ENCODE peak calls at places on chromosome X, in nine cellular contexts. One of them, this sample, is unnamed.

GRCh38 chrX:152638443-152638904 is 779 bp downstream of the GABRQ start:
- DNase-seq in left ventricle myocardium inferior: no peak
- DNase-seq in choroid plexus epithelial cell: no peak
- DNase-seq in Panc1: no peak
- DNase-seq in astrocyte of the spinal cord: no peak
- DNase-seq in MM.1S: no peak
- DNase-seq in lower lobe of right lung: no peak
- DNase-seq in body of pancreas: no peak
- DNase-seq in Caco-2: no peak
- DNase-seq in this sample: no peak

GRCh38 chrX:48753708-48754107 is 7.8 kb upstream of the GLOD5 start:
- DNase-seq in left ventricle myocardium inferior: no peak
- DNase-seq in choroid plexus epithelial cell: no peak
- DNase-seq in Panc1: no peak
- DNase-seq in astrocyte of the spinal cord: no peak
- DNase-seq in MM.1S: no peak
- DNase-seq in lower lobe of right lung: no peak
- DNase-seq in body of pancreas: no peak
- DNase-seq in Caco-2: peak; percentile 23
- DNase-seq in this sample: no peak

GRCh38 chrX:21700289-21700688 is 42.2 kb upstream of the KLHL34 start:
- DNase-seq in left ventricle myocardium inferior: no peak
- DNase-seq in choroid plexus epithelial cell: no peak
- DNase-seq in Panc1: no peak
- DNase-seq in astrocyte of the spinal cord: no peak
- DNase-seq in MM.1S: no peak
- DNase-seq in lower lobe of right lung: no peak
- DNase-seq in body of pancreas: no peak
- DNase-seq in Caco-2: no peak
- DNase-seq in this sample: no peak

GRCh38 chrX:30733852-30734660 is 80.8 kb downstream of the GK start:
- DNase-seq in left ventricle myocardium inferior: no peak
- DNase-seq in choroid plexus epithelial cell: no peak
- DNase-seq in Panc1: no peak
- DNase-seq in astrocyte of the spinal cord: no peak
- DNase-seq in MM.1S: no peak
- DNase-seq in lower lobe of right lung: no peak
- DNase-seq in body of pancreas: no peak
- DNase-seq in Caco-2: no peak
- DNase-seq in this sample: no peak

GRCh38 chrX:56762707-56763555 is 33.9 kb downstream of the NBDY start:
- DNase-seq in left ventricle myocardium inferior: no peak
- DNase-seq in choroid plexus epithelial cell: no peak
- DNase-seq in Panc1: no peak
- DNase-seq in astrocyte of the spinal cord: no peak
- DNase-seq in MM.1S: peak; percentile 39
- DNase-seq in lower lobe of right lung: no peak
- DNase-seq in body of pancreas: no peak
- DNase-seq in Caco-2: no peak
- DNase-seq in this sample: no peak

GRCh38 chrX:130393451-130394074 is 8.1 kb upstream of the GPR119 start:
- DNase-seq in left ventricle myocardium inferior: no peak
- DNase-seq in choroid plexus epithelial cell: peak; percentile 62
- DNase-seq in Panc1: peak; percentile 20
- DNase-seq in astrocyte of the spinal cord: peak; percentile 50
- DNase-seq in MM.1S: peak; percentile 29
- DNase-seq in lower lobe of right lung: no peak
- DNase-seq in body of pancreas: peak; percentile 69
- DNase-seq in Caco-2: peak; percentile 35
- DNase-seq in this sample: peak; percentile 60

GRCh38 chrX:109472939-109473713 is 8.8 kb downstream of the GUCY2F start:
- DNase-seq in left ventricle myocardium inferior: no peak
- DNase-seq in choroid plexus epithelial cell: peak; percentile 57
- DNase-seq in Panc1: no peak
- DNase-seq in astrocyte of the spinal cord: peak; percentile 77
- DNase-seq in MM.1S: peak; percentile 8
- DNase-seq in lower lobe of right lung: no peak
- DNase-seq in body of pancreas: peak; percentile 9
- DNase-seq in Caco-2: peak; percentile 15
- DNase-seq in this sample: peak; percentile 60

GRCh38 chrX:123797543-123798447 is 62.1 kb upstream of the XIAP start:
- DNase-seq in left ventricle myocardium inferior: no peak
- DNase-seq in choroid plexus epithelial cell: no peak
- DNase-seq in Panc1: no peak
- DNase-seq in astrocyte of the spinal cord: no peak
- DNase-seq in MM.1S: no peak
- DNase-seq in lower lobe of right lung: no peak
- DNase-seq in body of pancreas: no peak
- DNase-seq in Caco-2: no peak
- DNase-seq in this sample: no peak

GRCh38 chrX:123731987-123732678 is 719 bp downstream of the THOC2 start:
- DNase-seq in left ventricle myocardium inferior: no peak
- DNase-seq in choroid plexus epithelial cell: peak; percentile 14
- DNase-seq in Panc1: no peak
- DNase-seq in astrocyte of the spinal cord: peak; percentile 24
- DNase-seq in MM.1S: no peak
- DNase-seq in lower lobe of right lung: no peak
- DNase-seq in body of pancreas: peak; percentile 12
- DNase-seq in Caco-2: peak; percentile 29
- DNase-seq in this sample: peak; percentile 43

GRCh38 chrX:134551365-134552095 is 91.6 kb downstream of the HPRT1 start:
- DNase-seq in left ventricle myocardium inferior: no peak
- DNase-seq in choroid plexus epithelial cell: peak; percentile 73
- DNase-seq in Panc1: no peak
- DNase-seq in astrocyte of the spinal cord: peak; percentile 55
- DNase-seq in MM.1S: no peak
- DNase-seq in lower lobe of right lung: no peak
- DNase-seq in body of pancreas: no peak
- DNase-seq in Caco-2: no peak
- DNase-seq in this sample: peak; percentile 64

GRCh38 chrX:85244411-85245210 is 820 bp downstream of the ZNF711 start:
- DNase-seq in left ventricle myocardium inferior: no peak
- DNase-seq in choroid plexus epithelial cell: peak; percentile 39
- DNase-seq in Panc1: no peak
- DNase-seq in astrocyte of the spinal cord: peak; percentile 29
- DNase-seq in MM.1S: no peak
- DNase-seq in lower lobe of right lung: peak; percentile 36
- DNase-seq in body of pancreas: peak; percentile 29
- DNase-seq in Caco-2: peak; percentile 26
- DNase-seq in this sample: no peak

GRCh38 chrX:49106930-49107329 is 16.6 kb downstream of the GPKOW start:
- DNase-seq in left ventricle myocardium inferior: peak; percentile 14
- DNase-seq in choroid plexus epithelial cell: peak; percentile 71
- DNase-seq in Panc1: no peak
- DNase-seq in astrocyte of the spinal cord: peak; percentile 39
- DNase-seq in MM.1S: no peak
- DNase-seq in lower lobe of right lung: no peak
- DNase-seq in body of pancreas: peak; percentile 30
- DNase-seq in Caco-2: peak; percentile 46
- DNase-seq in this sample: peak; percentile 56

GRCh38 chrX:83845397-83845796 is 15.5 kb upstream of the CYLC1 start:
- DNase-seq in left ventricle myocardium inferior: no peak
- DNase-seq in choroid plexus epithelial cell: peak; percentile 30
- DNase-seq in Panc1: peak; percentile 20
- DNase-seq in astrocyte of the spinal cord: peak; percentile 2
- DNase-seq in MM.1S: peak; percentile 68
- DNase-seq in lower lobe of right lung: no peak
- DNase-seq in body of pancreas: peak; percentile 28
- DNase-seq in Caco-2: peak; percentile 10
- DNase-seq in this sample: peak; percentile 23

DNA sequence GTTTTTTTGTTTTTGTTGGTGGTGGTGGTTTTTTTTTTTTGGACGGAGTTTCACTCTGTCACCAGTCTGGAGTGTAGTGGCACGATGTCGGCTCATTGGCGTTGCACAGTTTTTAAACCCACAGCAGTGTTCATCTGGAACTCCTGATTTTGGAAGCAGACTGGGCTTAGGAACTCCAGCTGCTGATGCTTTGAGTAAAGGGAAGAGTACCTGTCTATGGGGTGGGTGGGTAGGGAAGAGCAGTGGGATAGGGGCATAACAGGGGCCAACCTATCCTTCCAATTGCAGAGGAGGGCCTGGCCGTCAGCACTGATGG is 2.0 kb downstream of the CD99 start:
- DNase-seq in left ventricle myocardium inferior: no peak
- DNase-seq in choroid plexus epithelial cell: no peak
- DNase-seq in Panc1: no peak
- DNase-seq in astrocyte of the spinal cord: no peak
- DNase-seq in MM.1S: no peak
- DNase-seq in lower lobe of right lung: no peak
- DNase-seq in body of pancreas: no peak
- DNase-seq in Caco-2: no peak
- DNase-seq in this sample: no peak
- H3K4me3 ChIP-seq in left ventricle myocardium inferior: peak overlapping the region; percentile 99
- H3K4me3 ChIP-seq in choroid plexus epithelial cell: no peak overlapping the region
- H3K4me3 ChIP-seq in Panc1: no peak overlapping the region
- H3K4me3 ChIP-seq in astrocyte of the spinal cord: peak overlapping the region; percentile 78
- H3K4me3 ChIP-seq in MM.1S: no peak overlapping the region
- H3K4me3 ChIP-seq in lower lobe of right lung: peak overlapping the region; percentile 96
- H3K4me3 ChIP-seq in body of pancreas: no peak overlapping the region
- H3K4me3 ChIP-seq in Caco-2: peak overlapping the region; percentile 94
- H3K4me3 ChIP-seq in this sample: peak overlapping the region; percentile 85

DNA sequence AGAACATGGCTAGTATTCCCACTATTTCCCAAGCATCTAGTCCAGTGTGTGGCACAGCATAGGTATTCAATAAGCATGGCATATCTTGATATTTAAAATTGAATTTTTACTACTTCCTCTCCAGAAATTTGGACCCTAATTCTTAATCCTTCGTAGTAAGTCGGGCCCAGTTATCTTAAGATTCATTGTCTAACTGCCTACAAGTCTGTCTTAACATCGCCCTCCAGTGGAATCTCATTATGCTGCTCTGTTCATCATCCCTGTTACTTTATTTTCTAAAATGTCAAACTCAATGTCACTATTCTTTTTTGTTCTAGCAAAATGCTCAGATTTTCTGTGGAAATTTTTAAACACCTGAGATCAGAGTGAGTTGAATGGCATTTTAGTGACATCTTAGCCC is 606.2 kb downstream of the KLHL13 start:
- DNase-seq in left ventricle myocardium inferior: no peak
- DNase-seq in choroid plexus epithelial cell: no peak
- DNase-seq in Panc1: no peak
- DNase-seq in astrocyte of the spinal cord: no peak
- DNase-seq in MM.1S: no peak
- DNase-seq in lower lobe of right lung: no peak
- DNase-seq in body of pancreas: no peak
- DNase-seq in Caco-2: peak; percentile 1
- DNase-seq in this sample: no peak
- TF ChIP-seq CTCF in left ventricle myocardium inferior: no peak
- TF ChIP-seq CTCF in choroid plexus epithelial cell: no peak
- TF ChIP-seq CTCF in Panc1: no peak
- TF ChIP-seq CTCF in astrocyte of the spinal cord: no peak
- TF ChIP-seq CTCF in MM.1S: no peak
- TF ChIP-seq CTCF in lower lobe of right lung: no peak
- TF ChIP-seq CTCF in body of pancreas: no peak
- TF ChIP-seq CTCF in Caco-2: no peak
- TF ChIP-seq CTCF in this sample: no peak

GRCh38 chrX:3141031-3141430 is 99.8 kb downstream of the ARSF start:
- DNase-seq in left ventricle myocardium inferior: no peak
- DNase-seq in choroid plexus epithelial cell: no peak
- DNase-seq in Panc1: no peak
- DNase-seq in astrocyte of the spinal cord: peak; percentile 29
- DNase-seq in MM.1S: no peak
- DNase-seq in lower lobe of right lung: no peak
- DNase-seq in body of pancreas: no peak
- DNase-seq in Caco-2: no peak
- DNase-seq in this sample: peak; percentile 31

GRCh38 chrX:3134316-3134715 is 93.0 kb downstream of the ARSF start:
- DNase-seq in left ventricle myocardium inferior: no peak
- DNase-seq in choroid plexus epithelial cell: no peak
- DNase-seq in Panc1: no peak
- DNase-seq in astrocyte of the spinal cord: no peak
- DNase-seq in MM.1S: no peak
- DNase-seq in lower lobe of right lung: no peak
- DNase-seq in body of pancreas: no peak
- DNase-seq in Caco-2: no peak
- DNase-seq in this sample: no peak

GRCh38 chrX:3136161-3136961 is 95.1 kb downstream of the ARSF start:
- DNase-seq in left ventricle myocardium inferior: no peak
- DNase-seq in choroid plexus epithelial cell: no peak
- DNase-seq in Panc1: no peak
- DNase-seq in astrocyte of the spinal cord: no peak
- DNase-seq in MM.1S: no peak
- DNase-seq in lower lobe of right lung: no peak
- DNase-seq in body of pancreas: no peak
- DNase-seq in Caco-2: no peak
- DNase-seq in this sample: no peak
- H3K4me3 ChIP-seq in left ventricle myocardium inferior: no peak overlapping the region
- H3K4me3 ChIP-seq in choroid plexus epithelial cell: no peak overlapping the region
- H3K4me3 ChIP-seq in Panc1: no peak overlapping the region
- H3K4me3 ChIP-seq in astrocyte of the spinal cord: no peak overlapping the region
- H3K4me3 ChIP-seq in MM.1S: no peak overlapping the region
- H3K4me3 ChIP-seq in lower lobe of right lung: no peak overlapping the region
- H3K4me3 ChIP-seq in body of pancreas: no peak overlapping the region
- H3K4me3 ChIP-seq in Caco-2: no peak overlapping the region
- H3K4me3 ChIP-seq in this sample: no peak overlapping the region

DNA sequence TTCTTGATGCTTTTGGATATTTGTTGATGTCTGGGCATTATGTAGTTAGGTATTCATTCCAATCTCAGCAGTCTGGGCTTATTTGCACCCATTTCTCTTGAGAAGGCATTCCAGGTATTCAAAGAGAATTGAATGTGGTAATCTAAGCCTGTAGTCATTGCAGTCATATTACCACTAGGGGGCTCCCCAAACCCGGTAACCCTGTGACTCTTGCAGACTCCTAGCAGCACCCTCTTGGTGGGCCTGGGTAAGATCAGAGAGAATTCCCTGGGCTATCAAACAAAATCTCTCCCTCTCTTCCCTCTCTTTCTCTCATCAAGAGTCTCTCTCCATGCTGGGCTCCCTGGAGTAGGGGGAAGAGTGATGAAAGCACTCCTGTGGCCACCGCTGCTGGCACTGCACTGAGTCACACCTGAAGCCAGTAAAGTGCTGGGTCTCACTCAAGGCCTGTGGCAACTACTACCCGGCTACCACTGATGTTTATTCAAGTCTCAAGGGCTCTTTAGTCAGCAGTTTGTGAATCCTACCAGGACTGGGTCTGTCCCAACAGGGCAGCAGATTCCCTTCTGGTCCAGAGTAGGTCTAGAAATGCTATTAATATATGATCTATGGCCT is 187.7 kb upstream of the NUDT10 start:
- DNase-seq in left ventricle myocardium inferior: no peak
- DNase-seq in choroid plexus epithelial cell: peak; percentile 41
- DNase-seq in Panc1: peak; percentile 18
- DNase-seq in astrocyte of the spinal cord: peak; percentile 5
- DNase-seq in MM.1S: peak; percentile 34
- DNase-seq in lower lobe of right lung: no peak
- DNase-seq in body of pancreas: peak; percentile 45
- DNase-seq in Caco-2: peak; percentile 51
- DNase-seq in this sample: peak; percentile 36
- TF ChIP-seq CTCF in left ventricle myocardium inferior: peak; percentile 56
- TF ChIP-seq CTCF in choroid plexus epithelial cell: peak; percentile 63
- TF ChIP-seq CTCF in Panc1: peak; percentile 79
- TF ChIP-seq CTCF in astrocyte of the spinal cord: peak; percentile 66
- TF ChIP-seq CTCF in MM.1S: peak; percentile 61
- TF ChIP-seq CTCF in lower lobe of right lung: peak; percentile 56
- TF ChIP-seq CTCF in body of pancreas: peak; percentile 31
- TF ChIP-seq CTCF in Caco-2: peak; percentile 43
- TF ChIP-seq CTCF in this sample: peak; percentile 61

This sample was measured in fibroblast of the aortic adventitia.